ENCODE peak calls at places on chromosomes 6 and 20, in ten cellular contexts. N is transverse colon, L is PC-9, T is lung, F is esophagus squamous epithelium, H is fibroblast of lung, B is WERI-Rb-1, R is upper lobe of right lung, J is body of pancreas, Y is IMR-90. G is an unnamed sample.

GRCh38 chr20:60202046-60202445 is 243.8 kb downstream of the CDH26 start:
- DNase-seq in N (no peak), L (no peak), T (no peak), F (no peak), H (no peak), B (no peak), R (no peak), J (no peak), Y (no peak), G (no peak)

GRCh38 chr6:44651604-44652003 is 264.1 kb downstream of the CDC5L start:
- DNase-seq in N (no peak), L (no peak), T (no peak), F (no peak), H (no peak), B (no peak), R (peak), J (no peak), Y (no peak), G (no peak)

GRCh38 chr6:136962661-136963060 is 40.6 kb downstream of the SLC35D3 start:
- DNase-seq in N (peak), L (peak), T (no peak), F (no peak), H (no peak), B (peak), R (no peak), J (peak), Y (no peak), G (no peak)

GRCh38 chr6:85354761-85355618 is 94.9 kb upstream of the NT5E start:
- DNase-seq in N (peak), L (peak), T (peak), F (no peak), H (peak), B (peak), R (peak), J (peak), Y (peak), G (peak)

GRCh38 chr20:25020901-25021301 is 28.4 kb upstream of the APMAP start:
- DNase-seq in N (peak), L (no peak), T (no peak), F (no peak), H (no peak), B (no peak), R (peak), J (peak), Y (no peak), G (no peak)

GRCh38 chr6:22194188-22194921 is 102.5 kb downstream of the PRL start:
- DNase-seq in N (no peak), L (no peak), T (no peak), F (no peak), H (peak), B (no peak), R (no peak), J (no peak), Y (peak), G (no peak)

GRCh38 chr6:21264288-21264818 is 329.2 kb upstream of the SOX4 start:
- DNase-seq in N (no peak), L (no peak), T (no peak), F (no peak), H (no peak), B (no peak), R (no peak), J (no peak), Y (no peak), G (no peak)

GRCh38 chr6:77401231-77401630 is 62.1 kb downstream of the HTR1B start:
- DNase-seq in N (no peak), L (no peak), T (no peak), F (no peak), H (no peak), B (no peak), R (no peak), J (no peak), Y (no peak), G (no peak)

GRCh38 chr6:21935561-21936028 is 342.0 kb downstream of the SOX4 start:
- DNase-seq in N (peak), L (no peak), T (peak), F (no peak), H (peak), B (peak), R (no peak), J (peak), Y (peak), G (no peak)

GRCh38 chr6:155224618-155225017 is 39.2 kb upstream of the CLDN20 start:
- DNase-seq in N (no peak), L (no peak), T (no peak), F (no peak), H (peak), B (no peak), R (no peak), J (no peak), Y (no peak), G (no peak)

GRCh38 chr6:119333707-119334295 is 15.8 kb downstream of the MAN1A1 start:
- DNase-seq in N (no peak), L (no peak), T (no peak), F (no peak), H (no peak), B (no peak), R (no peak), J (no peak), Y (no peak), G (no peak)

GRCh38 chr6:150363733-150364132 is 5.1 kb upstream of the IYD start:
- DNase-seq in N (no peak), L (no peak), T (peak), F (no peak), H (no peak), B (no peak), R (no peak), J (no peak), Y (no peak), G (no peak)

GRCh38 chr6:81734500-81735140 is 17.9 kb downstream of the TENT5A start:
- DNase-seq in N (no peak), L (no peak), T (no peak), F (no peak), H (peak), B (no peak), R (no peak), J (no peak), Y (no peak), G (no peak)

GRCh38 chr6:6882593-6882992 is 225.2 kb upstream of the RREB1 start:
- DNase-seq in N (no peak), L (no peak), T (no peak), F (no peak), H (no peak), B (no peak), R (no peak), J (no peak), Y (no peak), G (no peak)

GRCh38 chr6:142744836-142745235 is 200.1 kb downstream of the HIVEP2 start:
- DNase-seq in N (no peak), L (peak), T (no peak), F (no peak), H (peak), B (no peak), R (no peak), J (no peak), Y (peak), G (no peak)

GRCh38 chr6:107793193-107793592 is 30.9 kb downstream of the SCML4 start:
- DNase-seq in N (no peak), L (no peak), T (no peak), F (no peak), H (no peak), B (no peak), R (no peak), J (no peak), Y (no peak), G (no peak)

GRCh38 chr20:32959351-32960221 is 44.6 kb downstream of the SUN5 start:
- DNase-seq in N (no peak), L (no peak), T (no peak), F (no peak), H (no peak), B (no peak), R (peak), J (no peak), Y (no peak), G (no peak)

GRCh38 chr6:87879144-87879861 is 168.3 kb upstream of the SPACA1 start:
- DNase-seq in N (peak), L (no peak), T (no peak), F (no peak), H (no peak), B (no peak), R (no peak), J (no peak), Y (no peak), G (no peak)

GRCh38 chr6:35363293-35363750 is 21.0 kb downstream of the PPARD start:
- DNase-seq in N (no peak), L (no peak), T (no peak), F (no peak), H (peak), B (no peak), R (peak), J (no peak), Y (peak), G (no peak)

GRCh38 chr20:57329608-57330221 is at the start of gene SPO11:
- DNase-seq in N (no peak), L (no peak), T (no peak), F (no peak), H (no peak), B (peak), R (no peak), J (no peak), Y (no peak), G (no peak)

GRCh38 chr6:1840491-1841121 is 230.9 kb downstream of the FOXC1 start:
- DNase-seq in N (no peak), L (no peak), T (no peak), F (no peak), H (no peak), B (no peak), R (no peak), J (peak), Y (no peak), G (no peak)

GRCh38 chr6:119037941-119038623 is 40.4 kb downstream of the FAM184A start:
- DNase-seq in N (no peak), L (no peak), T (no peak), F (no peak), H (no peak), B (peak), R (no peak), J (no peak), Y (no peak), G (no peak)

GRCh38 chr6:148716811-148717210 is 30.0 kb upstream of the UST start:
- DNase-seq in N (no peak), L (no peak), T (no peak), F (no peak), H (no peak), B (no peak), R (no peak), J (no peak), Y (no peak), G (no peak)

GRCh38 chr6:36204068-36204753 is 7.7 kb downstream of the BRPF3 start:
- DNase-seq in N (no peak), L (no peak), T (no peak), F (no peak), H (no peak), B (no peak), R (no peak), J (no peak), Y (no peak), G (no peak)

GRCh38 chr6:39082310-39082709 is 32.7 kb downstream of the SAYSD1 start:
- DNase-seq in N (no peak), L (no peak), T (no peak), F (no peak), H (no peak), B (no peak), R (no peak), J (no peak), Y (no peak), G (no peak)

GRCh38 chr20:51129201-51129671 is 106.3 kb upstream of the KCNG1 start:
- DNase-seq in N (peak), L (no peak), T (no peak), F (no peak), H (no peak), B (no peak), R (no peak), J (no peak), Y (no peak), G (no peak)

GRCh38 chr6:41884957-41885356 is 10.2 kb downstream of the USP49 start:
- DNase-seq in N (no peak), L (no peak), T (no peak), F (no peak), H (no peak), B (no peak), R (no peak), J (no peak), Y (no peak), G (no peak)

GRCh38 chr6:4364711-4365110 is 229.3 kb upstream of the ECI2 start:
- DNase-seq in N (peak), L (no peak), T (no peak), F (no peak), H (no peak), B (no peak), R (no peak), J (no peak), Y (no peak), G (no peak)

DNA sequence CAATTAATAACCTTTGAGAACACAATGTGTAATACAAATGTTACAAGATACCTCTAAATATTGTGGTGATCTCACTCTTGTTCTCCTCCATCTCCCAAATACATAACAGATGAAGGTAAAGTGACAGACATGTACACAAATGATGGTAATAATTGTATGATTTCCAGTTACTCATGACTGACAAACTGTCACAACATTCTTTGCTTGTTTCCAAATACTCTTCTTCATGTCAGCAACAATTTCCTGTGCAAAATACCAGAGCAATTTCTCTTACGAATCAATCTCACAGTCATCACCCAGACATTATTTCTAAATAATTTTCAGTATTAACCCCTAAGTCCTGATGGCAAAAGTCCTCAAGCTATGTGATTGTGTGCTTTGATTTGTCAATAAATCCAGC is 92.9 kb downstream of the RPS12 start:
- DNase-seq in N (no peak), L (no peak), T (no peak), F (no peak), H (no peak), B (no peak), R (no peak), J (no peak), Y (peak), G (no peak)
- H3K4me3 ChIP-seq in N (no peak), L (no peak), T (no peak), F (no peak), H (no peak), B (no peak), R (no peak), J (no peak), Y (no peak), G (no peak)

DNA sequence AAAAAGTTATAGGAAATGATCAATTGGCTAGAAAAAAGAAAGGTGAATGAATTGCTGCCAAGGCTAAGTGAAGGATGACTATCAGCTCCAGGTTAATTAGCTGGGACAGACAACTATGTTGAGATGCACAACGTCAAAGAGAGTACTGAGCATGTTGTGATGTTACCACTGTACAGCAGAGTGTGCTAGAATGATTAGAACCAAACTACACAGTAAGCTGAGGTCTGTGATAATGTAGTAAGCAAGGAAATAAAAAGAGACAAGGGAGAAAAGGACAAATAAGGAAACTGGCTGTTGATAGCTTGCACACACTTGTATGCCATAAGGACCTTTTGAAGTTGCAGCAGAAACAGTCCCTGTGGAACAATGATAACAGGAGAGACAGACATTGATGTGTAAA is 189.7 kb downstream of the CENPW start:
- DNase-seq in N (no peak), L (no peak), T (no peak), F (no peak), H (no peak), B (no peak), R (no peak), J (no peak), Y (no peak), G (no peak)
- TF ChIP-seq CTCF in N (peak), L (no peak), T (no peak), F (no peak), H (peak), B (no peak), R (no peak), J (no peak), Y (no peak), G (no peak)

DNA sequence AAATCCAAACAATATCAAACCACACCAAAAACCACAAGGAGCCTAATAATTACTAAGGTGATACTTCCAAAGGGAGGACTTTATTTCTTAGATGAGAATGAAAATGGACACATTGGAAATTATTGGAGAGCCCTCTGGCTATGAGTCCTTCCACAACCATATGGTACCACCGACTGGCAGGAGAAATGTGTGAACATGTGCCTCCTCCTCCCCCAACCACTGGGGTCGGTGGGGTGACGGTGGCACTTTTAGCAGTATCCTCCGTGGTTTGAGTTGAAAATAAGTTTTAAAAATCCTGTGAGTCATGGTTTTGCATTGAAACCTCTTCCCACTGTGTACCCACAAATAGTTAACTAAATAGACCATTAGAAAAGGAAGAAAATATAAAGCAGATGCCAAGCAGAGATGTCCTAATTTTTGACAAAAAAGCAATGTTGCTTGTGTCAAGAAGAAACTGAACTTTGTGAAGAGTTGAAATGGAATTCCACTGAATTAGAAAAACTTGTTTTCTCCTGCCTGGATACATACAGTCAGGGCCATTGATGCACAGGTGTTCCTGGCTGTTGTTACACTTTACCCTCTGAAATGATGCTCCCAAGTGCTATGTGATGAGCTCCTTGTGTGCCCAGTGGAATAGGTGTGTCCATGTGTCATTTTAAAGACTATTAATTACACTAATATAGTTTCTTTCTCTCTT is 3.2 kb downstream of the EDN1 start:
- DNase-seq in N (no peak), L (no peak), T (no peak), F (no peak), H (no peak), B (no peak), R (no peak), J (no peak), Y (no peak), G (no peak)
- H3K4me3 ChIP-seq in N (no peak), L (no peak), T (peak), F (peak), H (no peak), B (no peak), R (peak), J (no peak), Y (no peak), G (no peak)

DNA sequence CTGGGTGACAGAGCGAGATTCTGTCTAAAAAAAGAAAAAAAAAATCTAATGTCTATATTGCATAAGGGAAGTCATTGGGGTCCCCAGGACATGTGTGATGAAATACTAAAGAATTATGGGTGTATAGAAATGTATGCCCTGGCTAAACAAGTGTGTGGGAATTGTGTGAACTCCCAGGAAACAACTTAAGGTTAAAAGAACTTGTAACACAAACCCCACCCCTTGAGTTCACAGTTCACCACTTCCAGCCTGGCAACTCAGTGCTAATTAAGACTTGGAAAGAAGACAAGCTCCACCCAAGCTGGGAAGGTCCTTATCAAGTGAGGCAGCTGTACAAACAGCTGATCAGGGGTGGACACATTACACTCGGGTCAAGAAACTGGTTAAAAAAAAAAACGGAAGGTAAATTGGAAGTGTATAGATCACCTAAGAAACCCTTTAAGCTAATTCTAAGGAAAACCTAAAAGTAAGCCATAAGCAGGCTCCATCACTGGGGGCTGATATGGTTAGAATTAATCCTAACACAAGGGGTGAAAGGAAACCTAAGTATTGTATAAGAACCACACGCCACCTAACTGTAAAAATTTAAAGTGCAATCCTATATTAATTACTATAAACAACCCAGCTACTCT is 25.2 kb downstream of the HLA-A start:
- DNase-seq in N (peak), L (peak), T (peak), F (no peak), H (peak), B (no peak), R (no peak), J (peak), Y (no peak), G (no peak)
- TF ChIP-seq CTCF in N (peak), L (no peak), T (no peak), F (no peak), H (no peak), B (no peak), R (peak), J (no peak), Y (peak), G (peak)

GRCh38 chr6:157272866-157273755 is 50.2 kb downstream of the TMEM242 start:
- DNase-seq in N (no peak), L (no peak), T (no peak), F (no peak), H (no peak), B (peak), R (no peak), J (no peak), Y (no peak), G (peak)

GRCh38 chr6:157274471-157275226 is 48.7 kb downstream of the TMEM242 start:
- DNase-seq in N (peak), L (no peak), T (peak), F (peak), H (peak), B (peak), R (peak), J (peak), Y (peak), G (no peak)

GRCh38 chr6:157272372-157272771 is 50.9 kb downstream of the TMEM242 start:
- DNase-seq in N (no peak), L (no peak), T (no peak), F (no peak), H (no peak), B (no peak), R (no peak), J (no peak), Y (no peak), G (no peak)

GRCh38 chr6:157274116-157274470 is 49.2 kb downstream of the TMEM242 start:
- DNase-seq in N (no peak), L (no peak), T (no peak), F (no peak), H (no peak), B (no peak), R (no peak), J (no peak), Y (no peak), G (no peak)

DNA sequence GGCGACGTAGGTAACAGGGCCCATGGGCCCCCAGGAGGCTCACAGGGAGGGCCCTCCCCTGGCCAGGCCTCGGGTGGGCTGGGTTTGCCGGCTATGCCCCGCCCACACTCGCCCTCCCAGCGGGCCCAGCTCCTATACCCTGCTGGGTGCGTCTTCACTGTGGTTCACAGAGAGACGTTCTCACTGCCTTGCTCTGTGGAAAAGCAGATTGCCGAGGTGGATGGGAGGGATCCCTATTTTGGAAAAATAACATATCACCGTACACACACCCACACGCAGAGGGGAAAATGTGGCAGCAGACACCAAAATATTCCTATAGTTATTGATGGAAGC is 49.6 kb downstream of the TMEM242 start:
- DNase-seq in N (peak), L (no peak), T (no peak), F (peak), H (peak), B (peak), R (no peak), J (no peak), Y (peak), G (no peak)
- H3K4me3 ChIP-seq in N (peak), L (peak), T (no peak), F (peak), H (no peak), B (peak), R (peak), J (no peak), Y (no peak), G (no peak)

GRCh38 chr20:9054176-9054575 is 14.7 kb upstream of the PLCB4 start:
- DNase-seq in N (no peak), L (no peak), T (no peak), F (no peak), H (peak), B (no peak), R (no peak), J (no peak), Y (peak), G (no peak)
- TF ChIP-seq CTCF in N (no peak), L (no peak), T (no peak), F (no peak), H (no peak), B (no peak), R (no peak), J (no peak), Y (no peak), G (no peak)